ENCODE peak calls at places on chromosome 21, in five cellular contexts. S is HCT116, M is HepG2, Q is GM12878, E is K562. C is an unnamed sample.

GRCh38 chr21:34835526-34835925 is 166.7 kb downstream of the CLIC6 start:
- DNase-seq in S (no peak), M (peak; percentile 50), Q (no peak), E (no peak), C (no peak)

GRCh38 chr21:28294046-28294445 is 698.6 kb downstream of the LTN1 start:
- DNase-seq in S (no peak), M (no peak), Q (no peak), E (no peak), C (no peak)

GRCh38 chr21:28338906-28339305 is 653.8 kb downstream of the LTN1 start:
- DNase-seq in S (no peak), M (no peak), Q (no peak), E (no peak), C (no peak)

GRCh38 chr21:39341249-39341923 is 7.5 kb downstream of the HMGN1 start:
- DNase-seq in S (no peak), M (no peak), Q (no peak), E (no peak), C (no peak)

GRCh38 chr21:34702341-34702807 is 33.6 kb downstream of the CLIC6 start:
- DNase-seq in S (no peak), M (no peak), Q (no peak), E (no peak), C (no peak)

GRCh38 chr21:36005018-36005417 is 55.3 kb downstream of the SETD4 start:
- DNase-seq in S (no peak), M (no peak), Q (no peak), E (no peak), C (no peak)

GRCh38 chr21:17775431-17776126 is 43.6 kb downstream of the C21orf91 start:
- DNase-seq in S (no peak), M (peak; percentile 22), Q (peak; percentile 63), E (no peak), C (no peak)

GRCh38 chr21:40765771-40766170 is 81.2 kb downstream of the DSCAM start:
- DNase-seq in S (no peak), M (no peak), Q (no peak), E (no peak), C (no peak)

GRCh38 chr21:26788783-26789182 is 56.4 kb downstream of the ADAMTS1 start:
- DNase-seq in S (no peak), M (no peak), Q (no peak), E (no peak), C (no peak)

GRCh38 chr21:41228492-41228891 is 60.5 kb downstream of the BACE2 start:
- DNase-seq in S (no peak), M (no peak), Q (no peak), E (no peak), C (no peak)

GRCh38 chr21:29124645-29125044 is 5.8 kb upstream of the MAP3K7CL start:
- DNase-seq in S (no peak), M (no peak), Q (no peak), E (no peak), C (no peak)

GRCh38 chr21:38250991-38251418 is 5.8 kb upstream of the KCNJ15 start:
- DNase-seq in S (no peak), M (no peak), Q (no peak), E (no peak), C (no peak)

GRCh38 chr21:38646213-38646837 is 148.0 kb upstream of the ERG start:
- DNase-seq in S (no peak), M (no peak), Q (no peak), E (no peak), C (no peak)

GRCh38 chr21:18760247-18760646 is 356.7 kb upstream of the TMPRSS15 start:
- DNase-seq in S (no peak), M (no peak), Q (no peak), E (no peak), C (peak; percentile 1)

GRCh38 chr21:39511102-39511501 is 59.3 kb downstream of the SH3BGR start:
- DNase-seq in S (no peak), M (no peak), Q (no peak), E (no peak), C (no peak)

GRCh38 chr21:14913576-14914146 is 151.1 kb downstream of the NRIP1 start:
- DNase-seq in S (no peak), M (no peak), Q (no peak), E (no peak), C (no peak)

GRCh38 chr21:14675774-14676530 is 129.8 kb upstream of the SAMSN1 start:
- DNase-seq in S (no peak), M (no peak), Q (peak; percentile 48), E (no peak), C (no peak)

GRCh38 chr21:34082769-34083168 is 9.4 kb downstream of the MRPS6 start:
- DNase-seq in S (no peak), M (no peak), Q (no peak), E (no peak), C (no peak)

GRCh38 chr21:42534901-42535378 is 21.3 kb downstream of the SLC37A1 start:
- DNase-seq in S (no peak), M (no peak), Q (peak; percentile 80), E (no peak), C (no peak)

GRCh38 chr21:42534361-42534900 is 20.8 kb downstream of the SLC37A1 start:
- DNase-seq in S (no peak), M (no peak), Q (no peak), E (no peak), C (no peak)

GRCh38 chr21:42537106-42537742 is 23.6 kb downstream of the SLC37A1 start:
- DNase-seq in S (no peak), M (no peak), Q (no peak), E (no peak), C (no peak)

GRCh38 chr21:42536601-42537000 is 22.9 kb downstream of the SLC37A1 start:
- DNase-seq in S (no peak), M (no peak), Q (no peak), E (no peak), C (no peak)

GRCh38 chr21:42535602-42536171 is 22.0 kb downstream of the SLC37A1 start:
- DNase-seq in S (no peak), M (no peak), Q (peak; percentile 81), E (no peak), C (no peak)
- TF ChIP-seq REST in S (no peak), M (no peak), Q (no peak), E (no peak), C (no peak)

DNA sequence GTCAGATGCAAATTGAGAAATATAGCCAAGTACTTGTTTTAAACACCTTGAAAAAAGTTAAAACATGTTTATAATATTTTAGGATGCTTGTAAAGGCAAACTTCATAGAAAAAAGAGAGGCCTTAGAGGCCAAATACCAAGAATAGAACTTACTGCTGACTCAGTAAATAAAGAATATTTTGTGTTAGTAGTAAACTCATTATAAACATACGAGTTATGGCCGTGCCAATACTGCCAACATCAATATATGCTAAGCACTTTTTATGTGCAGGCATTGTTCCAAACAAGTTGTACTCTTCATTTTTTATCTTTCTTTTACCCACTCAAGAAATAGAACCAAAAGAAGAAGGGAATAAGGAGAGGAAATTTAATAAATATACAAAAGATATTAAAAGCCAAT is 705.9 kb upstream of the NCAM2 start:
- DNase-seq in S (no peak), M (no peak), Q (no peak), E (no peak), C (no peak)
- TF ChIP-seq POLR2A in S (no peak), M (no peak), Q (no peak), E (no peak), C (no peak)

DNA sequence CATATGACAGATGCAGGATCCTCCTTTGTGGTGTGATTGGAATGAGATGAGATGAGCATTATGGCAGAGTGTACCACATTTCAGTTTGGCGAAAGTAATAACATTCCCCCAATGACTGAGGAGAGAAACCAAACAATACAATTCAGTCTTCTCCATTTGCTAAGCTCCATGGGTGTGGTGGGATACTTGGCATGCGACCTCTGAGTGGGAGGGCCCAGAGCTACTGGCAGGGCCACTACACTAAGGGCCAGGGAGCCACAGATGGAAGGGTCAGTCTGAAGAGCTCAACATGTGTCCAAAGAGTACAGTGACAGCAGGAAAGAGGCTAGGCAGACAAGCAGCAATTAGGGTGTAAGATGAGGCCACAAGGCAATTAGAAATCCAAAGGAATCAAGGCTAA is 23.8 kb upstream of the PAXBP1 start:
- DNase-seq in S (no peak), M (no peak), Q (no peak), E (no peak), C (no peak)
- TF ChIP-seq REST in S (no peak), M (no peak), Q (no peak), E (no peak), C (no peak)

DNA sequence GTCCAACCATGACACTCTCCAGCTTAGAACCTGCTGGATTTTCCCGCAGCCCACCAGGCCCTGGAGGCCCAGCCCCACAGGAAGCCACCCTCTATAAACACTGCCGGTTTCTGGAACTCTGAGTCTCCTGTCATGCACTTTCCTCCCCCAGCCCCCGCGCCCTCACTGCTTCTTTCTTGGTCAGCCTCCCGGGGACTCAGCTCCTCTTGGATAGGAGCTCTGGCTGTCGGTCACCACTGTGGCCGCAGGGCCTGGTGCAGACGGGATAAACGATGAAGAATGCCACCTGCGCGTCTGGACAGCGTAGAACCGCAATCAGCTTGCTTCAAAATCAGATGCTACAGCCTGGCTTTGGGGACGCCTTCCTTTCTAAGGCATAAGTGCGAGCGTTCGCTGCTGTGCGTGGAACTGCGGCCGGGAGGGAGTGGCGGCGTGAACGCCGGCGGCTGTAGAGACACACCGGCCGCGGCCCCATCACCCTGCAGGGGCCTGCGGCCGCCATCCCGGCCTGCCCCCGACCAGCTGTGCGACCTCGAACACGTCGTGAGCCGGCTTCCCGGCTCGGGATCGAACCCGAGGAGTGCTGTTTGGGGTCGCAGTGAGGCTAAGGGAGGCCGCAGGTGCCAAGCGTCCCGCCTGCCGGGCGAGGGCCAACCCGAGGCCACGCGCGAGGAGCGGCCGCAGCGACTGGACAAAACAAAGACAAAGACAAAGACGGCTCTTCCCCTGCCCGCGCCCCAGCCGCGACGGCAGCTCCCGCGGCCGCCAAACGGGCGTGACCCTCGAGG is 728 bp downstream of the PTTG1IP start:
- DNase-seq in S (no peak), M (no peak), Q (no peak), E (no peak), C (no peak)
- TF ChIP-seq POLR2A in S (no peak), M (no peak), Q (no peak), E (no peak), C (no peak)

GRCh38 chr21:46295996-46296752 is 10.0 kb downstream of the YBEY start:
- DNase-seq in S (no peak), M (peak; percentile 91), Q (no peak), E (peak; percentile 68), C (no peak)
- TF ChIP-seq REST in S (no peak), M (no peak), Q (no peak), E (no peak), C (no peak)

GRCh38 chr21:37207441-37208009 is 59.6 kb downstream of the VPS26C start:
- DNase-seq in S (peak; percentile 59), M (peak; percentile 93), Q (peak; percentile 82), E (no peak), C (no peak)
- TF ChIP-seq POLR2A in S (no peak), M (no peak), Q (peak; percentile 48), E (no peak), C (no peak)

C was measured in A549.